ENCODE peak calls at places on chromosomes 3 and 15, in eight cellular contexts. One of them, this sample, is unnamed.

GRCh38 chr3:50292924-50293801 is 934 bp upstream of the IFRD2 start:
- DNase-seq in fibroblast of mammary gland: no peak
- DNase-seq in activated CD4-positive, CD25-positive, alpha-beta regulatory T cell: no peak
- DNase-seq in GDM1: no peak
- DNase-seq in MG63: no peak
- DNase-seq in astrocyte: no peak
- DNase-seq in T-helper 2 cell treated with Interferon-gamma antibody and Interleukin-4, amounts not matched to agents 5 μg/mL and 100 μg/mL, for 36 hours: no peak
- DNase-seq in endodermal cell: peak; percentile 38
- DNase-seq in this sample: no peak

GRCh38 chr3:58452176-58452575 is 18.5 kb upstream of the PDHB start:
- DNase-seq in fibroblast of mammary gland: no peak
- DNase-seq in GDM1: no peak
- DNase-seq in MG63: no peak
- DNase-seq in astrocyte: no peak
- DNase-seq in activated CD4-positive, CD25-positive, alpha-beta regulatory T cell: no peak
- DNase-seq in T-helper 2 cell treated with Interferon-gamma antibody and Interleukin-4, amounts not matched to agents 5 μg/mL and 100 μg/mL, for 36 hours: no peak
- DNase-seq in endodermal cell: no peak
- DNase-seq in this sample: no peak

GRCh38 chr3:169060037-169060436 is 603.5 kb downstream of the MECOM start:
- DNase-seq in fibroblast of mammary gland: no peak
- DNase-seq in activated CD4-positive, CD25-positive, alpha-beta regulatory T cell: no peak
- DNase-seq in T-helper 2 cell treated with Interferon-gamma antibody and Interleukin-4, amounts not matched to agents 5 μg/mL and 100 μg/mL, for 36 hours: no peak
- DNase-seq in astrocyte: no peak
- DNase-seq in endodermal cell: no peak
- DNase-seq in GDM1: no peak
- DNase-seq in MG63: no peak
- DNase-seq in this sample: no peak

GRCh38 chr3:135023985-135024658 is 229.1 kb downstream of the EPHB1 start:
- DNase-seq in T-helper 2 cell treated with Interferon-gamma antibody and Interleukin-4, amounts not matched to agents 5 μg/mL and 100 μg/mL, for 36 hours: no peak
- DNase-seq in GDM1: no peak
- DNase-seq in endodermal cell: peak; percentile 17
- DNase-seq in activated CD4-positive, CD25-positive, alpha-beta regulatory T cell: no peak
- DNase-seq in astrocyte: no peak
- DNase-seq in MG63: no peak
- DNase-seq in fibroblast of mammary gland: no peak
- DNase-seq in this sample: no peak

GRCh38 chr3:152026033-152026556 is 152.7 kb downstream of the SUCNR1 start:
- DNase-seq in astrocyte: peak; percentile 80
- DNase-seq in GDM1: no peak
- DNase-seq in fibroblast of mammary gland: peak; percentile 85
- DNase-seq in endodermal cell: no peak
- DNase-seq in MG63: peak; percentile 26
- DNase-seq in T-helper 2 cell treated with Interferon-gamma antibody and Interleukin-4, amounts not matched to agents 5 μg/mL and 100 μg/mL, for 36 hours: no peak
- DNase-seq in activated CD4-positive, CD25-positive, alpha-beta regulatory T cell: no peak
- DNase-seq in this sample: peak; percentile 63

GRCh38 chr3:131036200-131036816 is 9.6 kb downstream of the NEK11 start:
- DNase-seq in endodermal cell: no peak
- DNase-seq in astrocyte: peak; percentile 85
- DNase-seq in GDM1: no peak
- DNase-seq in T-helper 2 cell treated with Interferon-gamma antibody and Interleukin-4, amounts not matched to agents 5 μg/mL and 100 μg/mL, for 36 hours: no peak
- DNase-seq in activated CD4-positive, CD25-positive, alpha-beta regulatory T cell: no peak
- DNase-seq in fibroblast of mammary gland: peak; percentile 88
- DNase-seq in MG63: peak; percentile 34
- DNase-seq in this sample: peak; percentile 67

GRCh38 chr15:62569460-62570404 is 404.6 kb upstream of the C2CD4B start:
- DNase-seq in MG63: peak; percentile 83
- DNase-seq in astrocyte: peak; percentile 84
- DNase-seq in fibroblast of mammary gland: peak; percentile 56
- DNase-seq in T-helper 2 cell treated with Interferon-gamma antibody and Interleukin-4, amounts not matched to agents 5 μg/mL and 100 μg/mL, for 36 hours: no peak
- DNase-seq in GDM1: no peak
- DNase-seq in endodermal cell: no peak
- DNase-seq in activated CD4-positive, CD25-positive, alpha-beta regulatory T cell: no peak
- DNase-seq in this sample: peak; percentile 44

GRCh38 chr3:71554649-71555048 is 28.9 kb downstream of the FOXP1 start:
- DNase-seq in astrocyte: no peak
- DNase-seq in GDM1: no peak
- DNase-seq in endodermal cell: no peak
- DNase-seq in fibroblast of mammary gland: no peak
- DNase-seq in MG63: no peak
- DNase-seq in T-helper 2 cell treated with Interferon-gamma antibody and Interleukin-4, amounts not matched to agents 5 μg/mL and 100 μg/mL, for 36 hours: no peak
- DNase-seq in activated CD4-positive, CD25-positive, alpha-beta regulatory T cell: no peak
- DNase-seq in this sample: no peak

GRCh38 chr15:95326689-95327525 is 1003.6 kb upstream of the NR2F2 start:
- DNase-seq in MG63: no peak
- DNase-seq in activated CD4-positive, CD25-positive, alpha-beta regulatory T cell: no peak
- DNase-seq in fibroblast of mammary gland: no peak
- DNase-seq in T-helper 2 cell treated with Interferon-gamma antibody and Interleukin-4, amounts not matched to agents 5 μg/mL and 100 μg/mL, for 36 hours: no peak
- DNase-seq in astrocyte: no peak
- DNase-seq in GDM1: no peak
- DNase-seq in endodermal cell: peak; percentile 76
- DNase-seq in this sample: no peak

GRCh38 chr3:38738630-38739395 is 77.2 kb downstream of the SCN10A start:
- DNase-seq in fibroblast of mammary gland: peak; percentile 48
- DNase-seq in astrocyte: no peak
- DNase-seq in GDM1: peak; percentile 31
- DNase-seq in endodermal cell: peak; percentile 98
- DNase-seq in activated CD4-positive, CD25-positive, alpha-beta regulatory T cell: no peak
- DNase-seq in MG63: peak; percentile 9
- DNase-seq in T-helper 2 cell treated with Interferon-gamma antibody and Interleukin-4, amounts not matched to agents 5 μg/mL and 100 μg/mL, for 36 hours: peak; percentile 6
- DNase-seq in this sample: no peak

GRCh38 chr15:50166216-50166615 is 15.8 kb upstream of the SLC27A2 start:
- DNase-seq in fibroblast of mammary gland: peak; percentile 56
- DNase-seq in MG63: no peak
- DNase-seq in activated CD4-positive, CD25-positive, alpha-beta regulatory T cell: no peak
- DNase-seq in astrocyte: peak; percentile 88
- DNase-seq in endodermal cell: no peak
- DNase-seq in GDM1: no peak
- DNase-seq in T-helper 2 cell treated with Interferon-gamma antibody and Interleukin-4, amounts not matched to agents 5 μg/mL and 100 μg/mL, for 36 hours: no peak
- DNase-seq in this sample: no peak

GRCh38 chr15:22936577-22937472 is 43.3 kb downstream of the CYFIP1 start:
- DNase-seq in T-helper 2 cell treated with Interferon-gamma antibody and Interleukin-4, amounts not matched to agents 5 μg/mL and 100 μg/mL, for 36 hours: no peak
- DNase-seq in astrocyte: no peak
- DNase-seq in fibroblast of mammary gland: no peak
- DNase-seq in activated CD4-positive, CD25-positive, alpha-beta regulatory T cell: no peak
- DNase-seq in GDM1: no peak
- DNase-seq in MG63: no peak
- DNase-seq in endodermal cell: no peak
- DNase-seq in this sample: no peak

GRCh38 chr3:113158210-113158609 is 53.1 kb upstream of the BOC start:
- DNase-seq in GDM1: no peak
- DNase-seq in MG63: no peak
- DNase-seq in activated CD4-positive, CD25-positive, alpha-beta regulatory T cell: no peak
- DNase-seq in astrocyte: no peak
- DNase-seq in fibroblast of mammary gland: peak; percentile 39
- DNase-seq in endodermal cell: no peak
- DNase-seq in T-helper 2 cell treated with Interferon-gamma antibody and Interleukin-4, amounts not matched to agents 5 μg/mL and 100 μg/mL, for 36 hours: no peak
- DNase-seq in this sample: no peak

GRCh38 chr15:72271895-72272212 is 500 bp downstream of the PARP6 start:
- DNase-seq in GDM1: no peak
- DNase-seq in activated CD4-positive, CD25-positive, alpha-beta regulatory T cell: no peak
- DNase-seq in endodermal cell: peak; percentile 81
- DNase-seq in T-helper 2 cell treated with Interferon-gamma antibody and Interleukin-4, amounts not matched to agents 5 μg/mL and 100 μg/mL, for 36 hours: no peak
- DNase-seq in fibroblast of mammary gland: peak; percentile 19
- DNase-seq in MG63: peak; percentile 32
- DNase-seq in astrocyte: peak; percentile 6
- DNase-seq in this sample: no peak

GRCh38 chr3:183266454-183266853 is 13.4 kb downstream of the B3GNT5 start:
- DNase-seq in GDM1: no peak
- DNase-seq in fibroblast of mammary gland: no peak
- DNase-seq in T-helper 2 cell treated with Interferon-gamma antibody and Interleukin-4, amounts not matched to agents 5 μg/mL and 100 μg/mL, for 36 hours: peak; percentile 59
- DNase-seq in endodermal cell: no peak
- DNase-seq in MG63: no peak
- DNase-seq in astrocyte: no peak
- DNase-seq in activated CD4-positive, CD25-positive, alpha-beta regulatory T cell: no peak
- DNase-seq in this sample: no peak

GRCh38 chr15:83057002-83057401 is 10.1 kb downstream of the BTBD1 start:
- DNase-seq in MG63: no peak
- DNase-seq in GDM1: no peak
- DNase-seq in activated CD4-positive, CD25-positive, alpha-beta regulatory T cell: no peak
- DNase-seq in T-helper 2 cell treated with Interferon-gamma antibody and Interleukin-4, amounts not matched to agents 5 μg/mL and 100 μg/mL, for 36 hours: no peak
- DNase-seq in fibroblast of mammary gland: no peak
- DNase-seq in endodermal cell: no peak
- DNase-seq in astrocyte: no peak
- DNase-seq in this sample: no peak

GRCh38 chr3:61903931-61904657 is 342.7 kb downstream of the PTPRG start:
- DNase-seq in T-helper 2 cell treated with Interferon-gamma antibody and Interleukin-4, amounts not matched to agents 5 μg/mL and 100 μg/mL, for 36 hours: no peak
- DNase-seq in MG63: peak; percentile 24
- DNase-seq in GDM1: no peak
- DNase-seq in fibroblast of mammary gland: peak; percentile 51
- DNase-seq in astrocyte: peak; percentile 37
- DNase-seq in activated CD4-positive, CD25-positive, alpha-beta regulatory T cell: no peak
- DNase-seq in endodermal cell: no peak
- DNase-seq in this sample: no peak

GRCh38 chr3:128603811-128604447 is 46.7 kb downstream of the RPN1 start:
- DNase-seq in MG63: no peak
- DNase-seq in endodermal cell: no peak
- DNase-seq in activated CD4-positive, CD25-positive, alpha-beta regulatory T cell: no peak
- DNase-seq in T-helper 2 cell treated with Interferon-gamma antibody and Interleukin-4, amounts not matched to agents 5 μg/mL and 100 μg/mL, for 36 hours: no peak
- DNase-seq in GDM1: peak; percentile 93
- DNase-seq in fibroblast of mammary gland: no peak
- DNase-seq in astrocyte: no peak
- DNase-seq in this sample: no peak

GRCh38 chr3:29153811-29154210 is 127.1 kb upstream of the RBMS3 start:
- DNase-seq in MG63: no peak
- DNase-seq in endodermal cell: no peak
- DNase-seq in GDM1: peak; percentile 65
- DNase-seq in astrocyte: no peak
- DNase-seq in activated CD4-positive, CD25-positive, alpha-beta regulatory T cell: no peak
- DNase-seq in T-helper 2 cell treated with Interferon-gamma antibody and Interleukin-4, amounts not matched to agents 5 μg/mL and 100 μg/mL, for 36 hours: peak; percentile 44
- DNase-seq in fibroblast of mammary gland: no peak
- DNase-seq in this sample: no peak

GRCh38 chr3:61863579-61863978 is 302.2 kb downstream of the PTPRG start:
- DNase-seq in activated CD4-positive, CD25-positive, alpha-beta regulatory T cell: no peak
- DNase-seq in endodermal cell: no peak
- DNase-seq in fibroblast of mammary gland: no peak
- DNase-seq in GDM1: no peak
- DNase-seq in MG63: no peak
- DNase-seq in astrocyte: no peak
- DNase-seq in T-helper 2 cell treated with Interferon-gamma antibody and Interleukin-4, amounts not matched to agents 5 μg/mL and 100 μg/mL, for 36 hours: no peak
- DNase-seq in this sample: no peak

GRCh38 chr3:161372321-161373260 is 1.3 kb upstream of the SPTSSB start:
- DNase-seq in MG63: peak; percentile 34
- DNase-seq in fibroblast of mammary gland: no peak
- DNase-seq in astrocyte: no peak
- DNase-seq in T-helper 2 cell treated with Interferon-gamma antibody and Interleukin-4, amounts not matched to agents 5 μg/mL and 100 μg/mL, for 36 hours: no peak
- DNase-seq in GDM1: no peak
- DNase-seq in endodermal cell: peak; percentile 81
- DNase-seq in activated CD4-positive, CD25-positive, alpha-beta regulatory T cell: no peak
- DNase-seq in this sample: no peak

GRCh38 chr15:39946862-39947261 is 12.9 kb downstream of the EIF2AK4 start:
- DNase-seq in GDM1: no peak
- DNase-seq in activated CD4-positive, CD25-positive, alpha-beta regulatory T cell: no peak
- DNase-seq in T-helper 2 cell treated with Interferon-gamma antibody and Interleukin-4, amounts not matched to agents 5 μg/mL and 100 μg/mL, for 36 hours: no peak
- DNase-seq in MG63: no peak
- DNase-seq in endodermal cell: no peak
- DNase-seq in fibroblast of mammary gland: peak; percentile 72
- DNase-seq in astrocyte: no peak
- DNase-seq in this sample: no peak

GRCh38 chr3:125511420-125512094 is 8.4 kb downstream of the SNX4 start:
- DNase-seq in astrocyte: peak; percentile 28
- DNase-seq in endodermal cell: no peak
- DNase-seq in activated CD4-positive, CD25-positive, alpha-beta regulatory T cell: no peak
- DNase-seq in MG63: no peak
- DNase-seq in GDM1: no peak
- DNase-seq in fibroblast of mammary gland: no peak
- DNase-seq in T-helper 2 cell treated with Interferon-gamma antibody and Interleukin-4, amounts not matched to agents 5 μg/mL and 100 μg/mL, for 36 hours: no peak
- DNase-seq in this sample: no peak

GRCh38 chr3:50600841-50601591 is 10.6 kb downstream of the CISH start:
- DNase-seq in fibroblast of mammary gland: peak; percentile 97
- DNase-seq in MG63: peak; percentile 91
- DNase-seq in endodermal cell: no peak
- DNase-seq in astrocyte: peak; percentile 94
- DNase-seq in GDM1: peak; percentile 90
- DNase-seq in activated CD4-positive, CD25-positive, alpha-beta regulatory T cell: peak; percentile 72
- DNase-seq in T-helper 2 cell treated with Interferon-gamma antibody and Interleukin-4, amounts not matched to agents 5 μg/mL and 100 μg/mL, for 36 hours: peak; percentile 96
- DNase-seq in this sample: peak; percentile 60

GRCh38 chr15:57555270-57555669 is 36.4 kb upstream of the MYZAP start:
- DNase-seq in T-helper 2 cell treated with Interferon-gamma antibody and Interleukin-4, amounts not matched to agents 5 μg/mL and 100 μg/mL, for 36 hours: no peak
- DNase-seq in activated CD4-positive, CD25-positive, alpha-beta regulatory T cell: no peak
- DNase-seq in MG63: peak; percentile 73
- DNase-seq in astrocyte: peak; percentile 14
- DNase-seq in GDM1: no peak
- DNase-seq in fibroblast of mammary gland: no peak
- DNase-seq in endodermal cell: no peak
- DNase-seq in this sample: no peak

GRCh38 chr15:90192961-90193786 is 8.0 kb upstream of the SEMA4B start:
- DNase-seq in GDM1: peak; percentile 83
- DNase-seq in endodermal cell: no peak
- DNase-seq in astrocyte: no peak
- DNase-seq in MG63: peak; percentile 93
- DNase-seq in activated CD4-positive, CD25-positive, alpha-beta regulatory T cell: no peak
- DNase-seq in T-helper 2 cell treated with Interferon-gamma antibody and Interleukin-4, amounts not matched to agents 5 μg/mL and 100 μg/mL, for 36 hours: no peak
- DNase-seq in fibroblast of mammary gland: no peak
- DNase-seq in this sample: no peak

GRCh38 chr15:66955871-66956585 is 109.4 kb upstream of the SMAD3 start:
- DNase-seq in fibroblast of mammary gland: peak; percentile 57
- DNase-seq in T-helper 2 cell treated with Interferon-gamma antibody and Interleukin-4, amounts not matched to agents 5 μg/mL and 100 μg/mL, for 36 hours: no peak
- DNase-seq in endodermal cell: no peak
- DNase-seq in GDM1: no peak
- DNase-seq in MG63: peak; percentile 92
- DNase-seq in activated CD4-positive, CD25-positive, alpha-beta regulatory T cell: no peak
- DNase-seq in astrocyte: peak; percentile 75
- DNase-seq in this sample: no peak

GRCh38 chr3:59535791-59536221 is 486.0 kb upstream of the CFAP20DC start:
- DNase-seq in GDM1: no peak
- DNase-seq in endodermal cell: no peak
- DNase-seq in fibroblast of mammary gland: peak; percentile 22
- DNase-seq in T-helper 2 cell treated with Interferon-gamma antibody and Interleukin-4, amounts not matched to agents 5 μg/mL and 100 μg/mL, for 36 hours: no peak
- DNase-seq in astrocyte: peak; percentile 83
- DNase-seq in MG63: peak; percentile 41
- DNase-seq in activated CD4-positive, CD25-positive, alpha-beta regulatory T cell: no peak
- DNase-seq in this sample: no peak

GRCh38 chr15:80978685-80979084 is 10.9 kb downstream of the MESD start:
- DNase-seq in GDM1: no peak
- DNase-seq in MG63: no peak
- DNase-seq in activated CD4-positive, CD25-positive, alpha-beta regulatory T cell: no peak
- DNase-seq in fibroblast of mammary gland: peak; percentile 54
- DNase-seq in endodermal cell: no peak
- DNase-seq in T-helper 2 cell treated with Interferon-gamma antibody and Interleukin-4, amounts not matched to agents 5 μg/mL and 100 μg/mL, for 36 hours: no peak
- DNase-seq in astrocyte: peak; percentile 52
- DNase-seq in this sample: no peak

GRCh38 chr15:36156855-36157521 is 422.4 kb upstream of the CDIN1 start:
- DNase-seq in fibroblast of mammary gland: peak; percentile 75
- DNase-seq in activated CD4-positive, CD25-positive, alpha-beta regulatory T cell: no peak
- DNase-seq in endodermal cell: no peak
- DNase-seq in MG63: no peak
- DNase-seq in GDM1: no peak
- DNase-seq in T-helper 2 cell treated with Interferon-gamma antibody and Interleukin-4, amounts not matched to agents 5 μg/mL and 100 μg/mL, for 36 hours: no peak
- DNase-seq in astrocyte: peak; percentile 40
- DNase-seq in this sample: no peak

GRCh38 chr3:18027161-18027939 is 284.9 kb upstream of the TBC1D5 start:
- DNase-seq in astrocyte: peak; percentile 87
- DNase-seq in fibroblast of mammary gland: peak; percentile 48
- DNase-seq in MG63: no peak
- DNase-seq in T-helper 2 cell treated with Interferon-gamma antibody and Interleukin-4, amounts not matched to agents 5 μg/mL and 100 μg/mL, for 36 hours: no peak
- DNase-seq in GDM1: no peak
- DNase-seq in activated CD4-positive, CD25-positive, alpha-beta regulatory T cell: no peak
- DNase-seq in endodermal cell: no peak
- DNase-seq in this sample: no peak

This sample was measured in non-pigmented ciliary epithelial cell.